ENCODE peak calls at places on chromosomes 12 and 14, in six cellular contexts. One of them, this sample, is unnamed.

GRCh38 chr14:100762901-100763300 is 36.2 kb downstream of the DLK1 start:
- DNase-seq in T follicular helper cell: no peak
- DNase-seq in non-pigmented ciliary epithelial cell: no peak
- DNase-seq in skeletal muscle cell: no peak
- DNase-seq in CD8-positive, alpha-beta T cell: no peak
- DNase-seq in left ventricle myocardium inferior: no peak
- DNase-seq in this sample: no peak

GRCh38 chr12:124496584-124496983 is 70.8 kb downstream of the NCOR2 start:
- DNase-seq in left ventricle myocardium inferior: no peak
- DNase-seq in CD8-positive, alpha-beta T cell: no peak
- DNase-seq in T follicular helper cell: no peak
- DNase-seq in non-pigmented ciliary epithelial cell: no peak
- DNase-seq in skeletal muscle cell: no peak
- DNase-seq in this sample: no peak

GRCh38 chr14:104563191-104563741 is 16.3 kb upstream of the C14orf180 start:
- DNase-seq in CD8-positive, alpha-beta T cell: no peak
- DNase-seq in non-pigmented ciliary epithelial cell: no peak
- DNase-seq in left ventricle myocardium inferior: no peak
- DNase-seq in T follicular helper cell: no peak
- DNase-seq in skeletal muscle cell: no peak
- DNase-seq in this sample: no peak

GRCh38 chr12:110688446-110689001 is 391 bp downstream of the HVCN1 start:
- DNase-seq in left ventricle myocardium inferior: no peak
- DNase-seq in skeletal muscle cell: no peak
- DNase-seq in non-pigmented ciliary epithelial cell: no peak
- DNase-seq in T follicular helper cell: no peak
- DNase-seq in CD8-positive, alpha-beta T cell: no peak
- DNase-seq in this sample: peak; percentile 14

GRCh38 chr12:132261328-132262138 is 67.9 kb downstream of the GALNT9 start:
- DNase-seq in left ventricle myocardium inferior: no peak
- DNase-seq in T follicular helper cell: no peak
- DNase-seq in skeletal muscle cell: no peak
- DNase-seq in CD8-positive, alpha-beta T cell: no peak
- DNase-seq in non-pigmented ciliary epithelial cell: no peak
- DNase-seq in this sample: no peak

GRCh38 chr14:100580316-100581227 is 6.6 kb downstream of the BEGAIN start:
- DNase-seq in CD8-positive, alpha-beta T cell: no peak
- DNase-seq in non-pigmented ciliary epithelial cell: no peak
- DNase-seq in left ventricle myocardium inferior: peak; percentile 6
- DNase-seq in T follicular helper cell: no peak
- DNase-seq in skeletal muscle cell: no peak
- DNase-seq in this sample: no peak

GRCh38 chr12:60271816-60272215 is 676.0 kb downstream of the SLC16A7 start:
- DNase-seq in CD8-positive, alpha-beta T cell: no peak
- DNase-seq in non-pigmented ciliary epithelial cell: no peak
- DNase-seq in skeletal muscle cell: no peak
- DNase-seq in T follicular helper cell: no peak
- DNase-seq in left ventricle myocardium inferior: no peak
- DNase-seq in this sample: no peak

GRCh38 chr12:32482226-32482625 is 82.9 kb downstream of the FGD4 start:
- DNase-seq in skeletal muscle cell: no peak
- DNase-seq in CD8-positive, alpha-beta T cell: no peak
- DNase-seq in T follicular helper cell: no peak
- DNase-seq in non-pigmented ciliary epithelial cell: no peak
- DNase-seq in left ventricle myocardium inferior: no peak
- DNase-seq in this sample: no peak

GRCh38 chr12:26046203-26046602 is 78.6 kb downstream of the BHLHE41 start:
- DNase-seq in non-pigmented ciliary epithelial cell: no peak
- DNase-seq in T follicular helper cell: no peak
- DNase-seq in CD8-positive, alpha-beta T cell: no peak
- DNase-seq in skeletal muscle cell: no peak
- DNase-seq in left ventricle myocardium inferior: no peak
- DNase-seq in this sample: no peak

GRCh38 chr14:23299986-23300686 is 2.5 kb downstream of the PPP1R3E start:
- DNase-seq in left ventricle myocardium inferior: no peak
- DNase-seq in non-pigmented ciliary epithelial cell: no peak
- DNase-seq in skeletal muscle cell: no peak
- DNase-seq in CD8-positive, alpha-beta T cell: no peak
- DNase-seq in T follicular helper cell: no peak
- DNase-seq in this sample: no peak

GRCh38 chr12:60148831-60149230 is 553.0 kb downstream of the SLC16A7 start:
- DNase-seq in T follicular helper cell: no peak
- DNase-seq in CD8-positive, alpha-beta T cell: no peak
- DNase-seq in non-pigmented ciliary epithelial cell: peak; percentile 79
- DNase-seq in skeletal muscle cell: peak; percentile 56
- DNase-seq in left ventricle myocardium inferior: no peak
- DNase-seq in this sample: no peak

GRCh38 chr14:21030531-21030930 is 514 bp downstream of the TPPP2 start:
- DNase-seq in skeletal muscle cell: no peak
- DNase-seq in T follicular helper cell: no peak
- DNase-seq in left ventricle myocardium inferior: no peak
- DNase-seq in CD8-positive, alpha-beta T cell: no peak
- DNase-seq in non-pigmented ciliary epithelial cell: no peak
- DNase-seq in this sample: no peak

GRCh38 chr12:94204647-94205247 is 56.4 kb downstream of the PLXNC1 start:
- DNase-seq in skeletal muscle cell: no peak
- DNase-seq in CD8-positive, alpha-beta T cell: no peak
- DNase-seq in non-pigmented ciliary epithelial cell: no peak
- DNase-seq in left ventricle myocardium inferior: no peak
- DNase-seq in T follicular helper cell: no peak
- DNase-seq in this sample: no peak

GRCh38 chr14:91127411-91127810 is 13.5 kb downstream of the DGLUCY start:
- DNase-seq in CD8-positive, alpha-beta T cell: no peak
- DNase-seq in T follicular helper cell: no peak
- DNase-seq in left ventricle myocardium inferior: peak; percentile 68
- DNase-seq in non-pigmented ciliary epithelial cell: no peak
- DNase-seq in skeletal muscle cell: no peak
- DNase-seq in this sample: no peak

GRCh38 chr14:89270439-89271227 is 146.4 kb downstream of the FOXN3 start:
- DNase-seq in non-pigmented ciliary epithelial cell: no peak
- DNase-seq in left ventricle myocardium inferior: no peak
- DNase-seq in CD8-positive, alpha-beta T cell: no peak
- DNase-seq in skeletal muscle cell: no peak
- DNase-seq in T follicular helper cell: no peak
- DNase-seq in this sample: no peak

GRCh38 chr14:104546591-104547309 is 32.8 kb upstream of the C14orf180 start:
- DNase-seq in non-pigmented ciliary epithelial cell: no peak
- DNase-seq in T follicular helper cell: no peak
- DNase-seq in CD8-positive, alpha-beta T cell: no peak
- DNase-seq in skeletal muscle cell: no peak
- DNase-seq in left ventricle myocardium inferior: no peak
- DNase-seq in this sample: no peak

GRCh38 chr12:100986595-100987547 is 192.3 kb downstream of the ANO4 start:
- DNase-seq in left ventricle myocardium inferior: no peak
- DNase-seq in CD8-positive, alpha-beta T cell: no peak
- DNase-seq in non-pigmented ciliary epithelial cell: no peak
- DNase-seq in T follicular helper cell: no peak
- DNase-seq in skeletal muscle cell: peak; percentile 13
- DNase-seq in this sample: no peak

GRCh38 chr12:31017535-31017934 is 56.1 kb upstream of the DDX11 start:
- DNase-seq in T follicular helper cell: no peak
- DNase-seq in CD8-positive, alpha-beta T cell: no peak
- DNase-seq in left ventricle myocardium inferior: no peak
- DNase-seq in non-pigmented ciliary epithelial cell: no peak
- DNase-seq in skeletal muscle cell: no peak
- DNase-seq in this sample: no peak

GRCh38 chr14:69694730-69695663 is 71.9 kb upstream of the SRSF5 start:
- DNase-seq in non-pigmented ciliary epithelial cell: no peak
- DNase-seq in T follicular helper cell: no peak
- DNase-seq in CD8-positive, alpha-beta T cell: no peak
- DNase-seq in left ventricle myocardium inferior: no peak
- DNase-seq in skeletal muscle cell: no peak
- DNase-seq in this sample: no peak

GRCh38 chr12:52975204-52975603 is 26.3 kb downstream of the KRT18 start:
- DNase-seq in skeletal muscle cell: no peak
- DNase-seq in left ventricle myocardium inferior: no peak
- DNase-seq in T follicular helper cell: no peak
- DNase-seq in non-pigmented ciliary epithelial cell: no peak
- DNase-seq in CD8-positive, alpha-beta T cell: no peak
- DNase-seq in this sample: no peak

GRCh38 chr12:65881348-65881961 is 57.2 kb downstream of the HMGA2 start:
- DNase-seq in CD8-positive, alpha-beta T cell: no peak
- DNase-seq in left ventricle myocardium inferior: peak; percentile 24
- DNase-seq in non-pigmented ciliary epithelial cell: no peak
- DNase-seq in skeletal muscle cell: peak; percentile 71
- DNase-seq in T follicular helper cell: no peak
- DNase-seq in this sample: no peak

GRCh38 chr12:109461049-109461845 is 15.9 kb downstream of the KCTD10 start:
- DNase-seq in left ventricle myocardium inferior: peak; percentile 33
- DNase-seq in non-pigmented ciliary epithelial cell: no peak
- DNase-seq in CD8-positive, alpha-beta T cell: no peak
- DNase-seq in skeletal muscle cell: no peak
- DNase-seq in T follicular helper cell: no peak
- DNase-seq in this sample: no peak

GRCh38 chr12:93358058-93358457 is 19.7 kb upstream of the NUDT4 start:
- DNase-seq in non-pigmented ciliary epithelial cell: no peak
- DNase-seq in skeletal muscle cell: no peak
- DNase-seq in CD8-positive, alpha-beta T cell: no peak
- DNase-seq in left ventricle myocardium inferior: no peak
- DNase-seq in T follicular helper cell: no peak
- DNase-seq in this sample: no peak

GRCh38 chr14:96176811-96177211 is 27.8 kb upstream of the BDKRB2 start:
- DNase-seq in skeletal muscle cell: peak; percentile 99
- DNase-seq in CD8-positive, alpha-beta T cell: no peak
- DNase-seq in left ventricle myocardium inferior: peak; percentile 19
- DNase-seq in T follicular helper cell: no peak
- DNase-seq in non-pigmented ciliary epithelial cell: no peak
- DNase-seq in this sample: no peak

GRCh38 chr12:88575361-88575959 is 4.8 kb downstream of the KITLG start:
- DNase-seq in left ventricle myocardium inferior: no peak
- DNase-seq in CD8-positive, alpha-beta T cell: no peak
- DNase-seq in T follicular helper cell: no peak
- DNase-seq in skeletal muscle cell: no peak
- DNase-seq in non-pigmented ciliary epithelial cell: no peak
- DNase-seq in this sample: no peak

GRCh38 chr12:44357476-44357875 is 518.6 kb downstream of the NELL2 start:
- DNase-seq in non-pigmented ciliary epithelial cell: no peak
- DNase-seq in skeletal muscle cell: no peak
- DNase-seq in CD8-positive, alpha-beta T cell: no peak
- DNase-seq in T follicular helper cell: no peak
- DNase-seq in left ventricle myocardium inferior: no peak
- DNase-seq in this sample: no peak

GRCh38 chr12:128729628-128730121 is 94.1 kb downstream of the SLC15A4 start:
- DNase-seq in non-pigmented ciliary epithelial cell: no peak
- DNase-seq in CD8-positive, alpha-beta T cell: no peak
- DNase-seq in left ventricle myocardium inferior: no peak
- DNase-seq in skeletal muscle cell: no peak
- DNase-seq in T follicular helper cell: no peak
- DNase-seq in this sample: no peak

GRCh38 chr12:42742691-42743090 is 153.1 kb upstream of the PRICKLE1 start:
- DNase-seq in CD8-positive, alpha-beta T cell: no peak
- DNase-seq in T follicular helper cell: no peak
- DNase-seq in non-pigmented ciliary epithelial cell: no peak
- DNase-seq in skeletal muscle cell: no peak
- DNase-seq in left ventricle myocardium inferior: no peak
- DNase-seq in this sample: no peak

GRCh38 chr14:104544362-104544761 is 35.2 kb upstream of the C14orf180 start:
- DNase-seq in left ventricle myocardium inferior: no peak
- DNase-seq in CD8-positive, alpha-beta T cell: no peak
- DNase-seq in non-pigmented ciliary epithelial cell: no peak
- DNase-seq in T follicular helper cell: no peak
- DNase-seq in skeletal muscle cell: no peak
- DNase-seq in this sample: no peak